ENCODE peak calls at places on chromosomes 3 and 15, in six cellular contexts. One of them, this sample, is unnamed.

GRCh38 chr15:94079968-94080367 is 151.4 kb upstream of the MCTP2 start:
- DNase-seq in coronary artery: no peak
- DNase-seq in heart right ventricle: no peak
- DNase-seq in HL-60: no peak
- DNase-seq in tibial nerve: no peak
- DNase-seq in foreskin fibroblast: no peak
- DNase-seq in this sample: no peak

GRCh38 chr3:112781611-112782010 is 65.1 kb downstream of the CD200R1L start:
- DNase-seq in HL-60: no peak
- DNase-seq in tibial nerve: no peak
- DNase-seq in coronary artery: no peak
- DNase-seq in foreskin fibroblast: peak
- DNase-seq in heart right ventricle: no peak
- DNase-seq in this sample: no peak

GRCh38 chr3:13199006-13199776 is 126.0 kb upstream of the IQSEC1 start:
- DNase-seq in tibial nerve: no peak
- DNase-seq in HL-60: no peak
- DNase-seq in coronary artery: no peak
- DNase-seq in heart right ventricle: no peak
- DNase-seq in foreskin fibroblast: no peak
- DNase-seq in this sample: no peak

GRCh38 chr3:197541756-197542539 is 13.8 kb downstream of the BDH1 start:
- DNase-seq in foreskin fibroblast: peak
- DNase-seq in coronary artery: no peak
- DNase-seq in heart right ventricle: peak
- DNase-seq in HL-60: no peak
- DNase-seq in tibial nerve: peak
- DNase-seq in this sample: peak

GRCh38 chr15:66287461-66288055 is 5.8 kb upstream of the DIS3L start:
- DNase-seq in foreskin fibroblast: peak
- DNase-seq in heart right ventricle: no peak
- DNase-seq in coronary artery: no peak
- DNase-seq in tibial nerve: no peak
- DNase-seq in HL-60: no peak
- DNase-seq in this sample: no peak

GRCh38 chr3:14448756-14449728 is 46.6 kb downstream of the SLC6A6 start:
- DNase-seq in foreskin fibroblast: no peak
- DNase-seq in coronary artery: no peak
- DNase-seq in tibial nerve: no peak
- DNase-seq in HL-60: no peak
- DNase-seq in heart right ventricle: no peak
- DNase-seq in this sample: no peak

GRCh38 chr3:128360705-128361271 is 105.9 kb downstream of the DNAJB8 start:
- DNase-seq in HL-60: no peak
- DNase-seq in heart right ventricle: no peak
- DNase-seq in foreskin fibroblast: no peak
- DNase-seq in tibial nerve: no peak
- DNase-seq in coronary artery: no peak
- DNase-seq in this sample: no peak

GRCh38 chr3:122299872-122300460 is 25.1 kb upstream of the CSTA start:
- DNase-seq in foreskin fibroblast: peak
- DNase-seq in HL-60: peak
- DNase-seq in tibial nerve: peak
- DNase-seq in heart right ventricle: no peak
- DNase-seq in coronary artery: no peak
- DNase-seq in this sample: no peak

GRCh38 chr3:126541628-126542339 is 16.9 kb downstream of the C3orf22 start:
- DNase-seq in coronary artery: peak
- DNase-seq in tibial nerve: no peak
- DNase-seq in heart right ventricle: no peak
- DNase-seq in HL-60: no peak
- DNase-seq in foreskin fibroblast: no peak
- DNase-seq in this sample: no peak

GRCh38 chr3:10678796-10679376 is 137.1 kb upstream of the SLC6A11 start:
- DNase-seq in foreskin fibroblast: no peak
- DNase-seq in tibial nerve: no peak
- DNase-seq in HL-60: no peak
- DNase-seq in heart right ventricle: no peak
- DNase-seq in coronary artery: no peak
- DNase-seq in this sample: no peak

GRCh38 chr3:128763967-128764366 is 38.0 kb downstream of the RAB7A start:
- DNase-seq in tibial nerve: no peak
- DNase-seq in foreskin fibroblast: no peak
- DNase-seq in heart right ventricle: no peak
- DNase-seq in HL-60: no peak
- DNase-seq in coronary artery: no peak
- DNase-seq in this sample: no peak

GRCh38 chr3:126125341-126125740 is 41.4 kb upstream of the SLC41A3 start:
- DNase-seq in coronary artery: peak
- DNase-seq in HL-60: no peak
- DNase-seq in foreskin fibroblast: no peak
- DNase-seq in heart right ventricle: peak
- DNase-seq in tibial nerve: no peak
- DNase-seq in this sample: no peak

GRCh38 chr15:66703540-66703941 is 1.5 kb downstream of the SMAD6 start:
- DNase-seq in foreskin fibroblast: peak
- DNase-seq in tibial nerve: no peak
- DNase-seq in heart right ventricle: peak
- DNase-seq in HL-60: peak
- DNase-seq in coronary artery: no peak
- DNase-seq in this sample: no peak

GRCh38 chr15:75666823-75667501 is 19.2 kb downstream of the SNX33 start:
- DNase-seq in foreskin fibroblast: peak
- DNase-seq in tibial nerve: peak
- DNase-seq in heart right ventricle: peak
- DNase-seq in coronary artery: peak
- DNase-seq in HL-60: no peak
- DNase-seq in this sample: peak

GRCh38 chr3:176068750-176069149 is 1128.5 kb downstream of the TBL1XR1 start:
- DNase-seq in tibial nerve: no peak
- DNase-seq in HL-60: no peak
- DNase-seq in foreskin fibroblast: no peak
- DNase-seq in coronary artery: no peak
- DNase-seq in heart right ventricle: no peak
- DNase-seq in this sample: no peak

GRCh38 chr3:4474683-4475490 is 7.8 kb upstream of the SUMF1 start:
- DNase-seq in heart right ventricle: no peak
- DNase-seq in HL-60: peak
- DNase-seq in tibial nerve: no peak
- DNase-seq in foreskin fibroblast: peak
- DNase-seq in coronary artery: peak
- DNase-seq in this sample: peak

GRCh38 chr15:99668533-99669182 is 64.6 kb downstream of the LYSMD4 start:
- DNase-seq in tibial nerve: no peak
- DNase-seq in heart right ventricle: no peak
- DNase-seq in foreskin fibroblast: no peak
- DNase-seq in HL-60: no peak
- DNase-seq in coronary artery: no peak
- DNase-seq in this sample: no peak

GRCh38 chr15:90583471-90584252 is 53.9 kb downstream of the CRTC3 start:
- DNase-seq in heart right ventricle: no peak
- DNase-seq in coronary artery: no peak
- DNase-seq in tibial nerve: no peak
- DNase-seq in HL-60: no peak
- DNase-seq in foreskin fibroblast: no peak
- DNase-seq in this sample: no peak

GRCh38 chr3:129461022-129461421 is 21.0 kb downstream of the IFT122 start:
- DNase-seq in coronary artery: no peak
- DNase-seq in tibial nerve: no peak
- DNase-seq in heart right ventricle: no peak
- DNase-seq in foreskin fibroblast: peak
- DNase-seq in HL-60: no peak
- DNase-seq in this sample: no peak

GRCh38 chr3:64259646-64260045 is 34.4 kb upstream of the PRICKLE2 start:
- DNase-seq in HL-60: no peak
- DNase-seq in heart right ventricle: no peak
- DNase-seq in tibial nerve: no peak
- DNase-seq in foreskin fibroblast: peak
- DNase-seq in coronary artery: no peak
- DNase-seq in this sample: no peak

GRCh38 chr15:96296264-96296663 is 34.2 kb upstream of the NR2F2 start:
- DNase-seq in tibial nerve: no peak
- DNase-seq in HL-60: no peak
- DNase-seq in heart right ventricle: no peak
- DNase-seq in foreskin fibroblast: no peak
- DNase-seq in coronary artery: no peak
- DNase-seq in this sample: peak

GRCh38 chr3:108090066-108090700 is 648 bp downstream of the CD47 start:
- DNase-seq in coronary artery: peak
- DNase-seq in tibial nerve: peak
- DNase-seq in heart right ventricle: no peak
- DNase-seq in HL-60: peak
- DNase-seq in foreskin fibroblast: no peak
- DNase-seq in this sample: no peak

DNA sequence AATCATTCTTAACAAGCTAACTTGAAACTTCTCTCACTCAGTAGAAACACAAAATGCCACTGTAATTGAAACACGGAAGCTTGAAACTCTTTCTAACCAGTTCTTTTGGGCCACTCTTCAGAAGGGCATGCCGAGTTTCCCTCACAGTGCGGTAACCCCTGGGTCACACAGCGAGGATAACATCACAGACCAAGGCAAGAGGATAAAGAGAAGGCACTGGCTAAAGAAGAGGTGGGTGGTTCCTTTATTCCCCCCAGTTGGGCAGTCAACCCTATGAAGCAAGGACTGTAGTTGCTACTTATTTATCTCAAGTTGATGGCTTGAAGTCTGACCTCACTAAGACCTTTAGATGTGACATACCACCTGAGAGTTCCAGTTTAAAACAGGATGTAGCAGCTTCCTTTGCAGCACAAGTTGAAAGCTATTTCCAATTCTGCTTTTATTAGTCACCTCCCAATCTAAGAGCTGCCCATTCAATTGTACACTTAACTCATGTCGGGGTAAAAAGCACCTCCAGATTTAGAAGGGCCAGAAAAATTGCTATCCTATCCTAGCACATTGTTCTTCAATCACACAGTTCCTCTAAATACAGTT is 272.4 kb downstream of the TIGIT start:
- DNase-seq in foreskin fibroblast: no peak
- DNase-seq in HL-60: no peak
- DNase-seq in heart right ventricle: no peak
- DNase-seq in coronary artery: no peak
- DNase-seq in tibial nerve: no peak
- DNase-seq in this sample: no peak
- H3K4me3 ChIP-seq in foreskin fibroblast: no peak
- H3K4me3 ChIP-seq in HL-60: no peak
- H3K4me3 ChIP-seq in heart right ventricle: no peak
- H3K4me3 ChIP-seq in coronary artery: no peak
- H3K4me3 ChIP-seq in tibial nerve: no peak
- H3K4me3 ChIP-seq in this sample: no peak

GRCh38 chr3:16463914-16464313 is 49.6 kb downstream of the RFTN1 start:
- DNase-seq in HL-60: no peak
- DNase-seq in coronary artery: no peak
- DNase-seq in foreskin fibroblast: no peak
- DNase-seq in heart right ventricle: no peak
- DNase-seq in tibial nerve: no peak
- DNase-seq in this sample: no peak
- H3K4me3 ChIP-seq in HL-60: no peak
- H3K4me3 ChIP-seq in coronary artery: no peak
- H3K4me3 ChIP-seq in foreskin fibroblast: no peak
- H3K4me3 ChIP-seq in heart right ventricle: no peak
- H3K4me3 ChIP-seq in tibial nerve: no peak
- H3K4me3 ChIP-seq in this sample: no peak

GRCh38 chr3:536417-536813 is 339.9 kb downstream of the CHL1 start:
- DNase-seq in heart right ventricle: no peak
- DNase-seq in foreskin fibroblast: peak
- DNase-seq in HL-60: no peak
- DNase-seq in tibial nerve: no peak
- DNase-seq in coronary artery: no peak
- DNase-seq in this sample: no peak

GRCh38 chr3:541328-541727 is 344.8 kb downstream of the CHL1 start:
- DNase-seq in foreskin fibroblast: no peak
- DNase-seq in heart right ventricle: no peak
- DNase-seq in coronary artery: no peak
- DNase-seq in HL-60: no peak
- DNase-seq in tibial nerve: no peak
- DNase-seq in this sample: no peak

DNA sequence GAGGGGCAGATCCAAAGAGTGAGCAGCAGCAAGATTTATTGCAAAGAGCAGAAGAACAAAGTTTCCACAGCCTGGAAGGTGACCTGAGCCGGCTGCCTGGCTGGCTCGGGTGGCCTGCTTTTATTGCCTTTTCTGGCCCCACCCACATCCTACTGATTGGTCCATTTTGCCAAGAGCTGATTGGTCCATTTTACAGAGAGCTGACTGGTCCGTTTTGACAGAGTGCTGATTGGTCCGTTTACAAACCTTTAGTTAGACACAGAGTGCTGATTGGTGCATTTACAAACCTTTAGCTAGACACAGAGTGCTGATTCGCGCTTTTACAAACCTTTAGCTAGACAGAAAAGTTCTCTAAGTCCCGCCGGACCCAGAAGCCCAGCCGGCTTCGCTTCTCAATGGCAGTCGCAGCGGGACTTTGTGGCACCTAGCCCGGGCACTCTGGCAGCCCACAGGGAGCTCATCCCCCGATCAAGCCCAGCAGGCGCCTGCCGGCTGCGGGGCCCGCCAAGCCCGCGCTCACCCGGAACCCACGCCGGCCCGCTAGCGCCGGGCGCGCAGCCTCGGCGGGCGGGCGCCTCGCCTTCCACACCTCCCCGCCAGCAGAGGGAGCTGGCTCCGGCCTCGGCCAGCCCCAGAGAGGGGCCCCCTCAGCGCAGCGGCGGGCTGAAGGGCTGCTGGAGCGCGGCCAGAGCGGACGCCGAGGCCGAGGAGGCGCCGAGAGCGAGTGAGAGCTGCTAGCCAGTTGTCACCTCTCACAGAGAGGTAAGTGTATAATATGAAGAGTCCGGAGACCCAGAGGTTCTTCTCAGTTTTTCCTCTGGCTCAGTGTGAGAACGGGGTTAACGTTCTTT is 339.2 kb downstream of the CHL1 start:
- DNase-seq in foreskin fibroblast: peak
- DNase-seq in tibial nerve: no peak
- DNase-seq in coronary artery: no peak
- DNase-seq in HL-60: no peak
- DNase-seq in heart right ventricle: peak
- DNase-seq in this sample: no peak
- H3K4me3 ChIP-seq in foreskin fibroblast: peak
- H3K4me3 ChIP-seq in tibial nerve: peak
- H3K4me3 ChIP-seq in coronary artery: peak
- H3K4me3 ChIP-seq in HL-60: no peak
- H3K4me3 ChIP-seq in heart right ventricle: peak
- H3K4me3 ChIP-seq in this sample: peak

DNA sequence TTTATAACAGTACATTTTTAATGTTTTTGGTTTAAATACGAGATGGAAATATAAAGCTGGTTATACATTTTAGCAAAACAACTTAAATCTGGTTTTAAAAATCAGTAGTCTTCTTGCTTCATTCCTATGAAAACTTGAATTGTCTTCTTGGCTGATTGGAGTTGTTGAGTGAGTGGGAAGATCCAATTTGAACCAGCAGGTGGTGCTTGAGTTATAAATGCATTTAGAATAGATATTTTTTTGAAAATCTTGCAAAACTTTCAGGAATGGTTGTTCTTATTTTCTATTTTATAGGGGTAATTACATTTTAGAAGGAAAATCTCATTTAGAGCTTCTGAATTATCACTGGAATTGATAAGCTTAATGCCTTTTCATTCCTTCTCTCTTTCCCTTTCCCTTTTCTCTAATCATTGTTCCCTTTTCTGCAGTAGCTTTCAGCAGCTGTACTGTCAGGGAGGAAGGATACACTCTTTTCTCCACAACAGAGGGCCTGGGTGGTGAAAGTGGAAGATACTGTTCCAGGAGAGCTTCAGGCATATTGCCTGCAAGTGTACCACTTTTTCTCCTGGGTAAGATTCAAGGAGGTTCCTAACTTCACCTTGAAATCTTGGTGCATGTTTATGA is 335.6 kb downstream of the NLGN1 start:
- DNase-seq in foreskin fibroblast: peak
- DNase-seq in HL-60: no peak
- DNase-seq in coronary artery: no peak
- DNase-seq in tibial nerve: peak
- DNase-seq in heart right ventricle: no peak
- DNase-seq in this sample: no peak
- H3K4me3 ChIP-seq in foreskin fibroblast: no peak
- H3K4me3 ChIP-seq in HL-60: no peak
- H3K4me3 ChIP-seq in coronary artery: no peak
- H3K4me3 ChIP-seq in tibial nerve: no peak
- H3K4me3 ChIP-seq in heart right ventricle: no peak
- H3K4me3 ChIP-seq in this sample: no peak